ENCODE peak calls at places on chromosomes 4 and X, in ten cellular contexts. One of them, this sample, is unnamed.

GRCh38 chr4:134201216-134202098 is at the start of gene PABPC4L:
- DNase-seq in Jurkat, Clone E6-1: no peak
- DNase-seq in bronchial epithelial cell: peak; percentile 7
- DNase-seq in NCI-H1417: peak; percentile 34
- DNase-seq in NCI-H2029 treated with DMSO at 0.1 percent for 48 hours: no peak
- DNase-seq in left ventricle myocardium inferior: peak; percentile 56
- DNase-seq in kidney tubule cell: peak; percentile 38
- DNase-seq in hypothalamus: no peak
- DNase-seq in lower leg skin: no peak
- DNase-seq in upper lobe of right lung: peak; percentile 68
- DNase-seq in this sample: peak; percentile 81

GRCh38 chrX:12137982-12138365 is 299 bp upstream of the FRMPD4 start:
- DNase-seq in Jurkat, Clone E6-1: no peak
- DNase-seq in bronchial epithelial cell: no peak
- DNase-seq in NCI-H1417: peak; percentile 87
- DNase-seq in NCI-H2029 treated with DMSO at 0.1 percent for 48 hours: no peak
- DNase-seq in left ventricle myocardium inferior: no peak
- DNase-seq in kidney tubule cell: no peak
- DNase-seq in hypothalamus: no peak
- DNase-seq in lower leg skin: no peak
- DNase-seq in upper lobe of right lung: no peak
- DNase-seq in this sample: no peak

GRCh38 chrX:24167719-24168472 is 18.4 kb downstream of the ZFX start:
- DNase-seq in Jurkat, Clone E6-1: no peak
- DNase-seq in bronchial epithelial cell: no peak
- DNase-seq in NCI-H1417: no peak
- DNase-seq in NCI-H2029 treated with DMSO at 0.1 percent for 48 hours: no peak
- DNase-seq in left ventricle myocardium inferior: no peak
- DNase-seq in kidney tubule cell: no peak
- DNase-seq in hypothalamus: no peak
- DNase-seq in lower leg skin: no peak
- DNase-seq in upper lobe of right lung: no peak
- DNase-seq in this sample: no peak

GRCh38 chr4:159455675-159456235 is 352.9 kb downstream of the RAPGEF2 start:
- DNase-seq in Jurkat, Clone E6-1: peak; percentile 40
- DNase-seq in bronchial epithelial cell: peak; percentile 66
- DNase-seq in NCI-H1417: peak; percentile 65
- DNase-seq in NCI-H2029 treated with DMSO at 0.1 percent for 48 hours: peak; percentile 43
- DNase-seq in left ventricle myocardium inferior: no peak
- DNase-seq in kidney tubule cell: peak; percentile 53
- DNase-seq in hypothalamus: no peak
- DNase-seq in lower leg skin: no peak
- DNase-seq in upper lobe of right lung: no peak
- DNase-seq in this sample: no peak

GRCh38 chr4:37687175-37687525 is 974 bp upstream of the RELL1 start:
- DNase-seq in Jurkat, Clone E6-1: no peak
- DNase-seq in bronchial epithelial cell: no peak
- DNase-seq in NCI-H1417: peak; percentile 86
- DNase-seq in NCI-H2029 treated with DMSO at 0.1 percent for 48 hours: no peak
- DNase-seq in left ventricle myocardium inferior: no peak
- DNase-seq in kidney tubule cell: no peak
- DNase-seq in hypothalamus: no peak
- DNase-seq in lower leg skin: no peak
- DNase-seq in upper lobe of right lung: no peak
- DNase-seq in this sample: no peak

GRCh38 chr4:144710526-144710912 is 64.6 kb downstream of the HHIP start:
- DNase-seq in Jurkat, Clone E6-1: no peak
- DNase-seq in bronchial epithelial cell: no peak
- DNase-seq in NCI-H1417: no peak
- DNase-seq in NCI-H2029 treated with DMSO at 0.1 percent for 48 hours: no peak
- DNase-seq in left ventricle myocardium inferior: no peak
- DNase-seq in kidney tubule cell: no peak
- DNase-seq in hypothalamus: no peak
- DNase-seq in lower leg skin: no peak
- DNase-seq in upper lobe of right lung: no peak
- DNase-seq in this sample: no peak

GRCh38 chr4:13966241-13967195 is 339.0 kb upstream of the BOD1L1 start:
- DNase-seq in Jurkat, Clone E6-1: no peak
- DNase-seq in bronchial epithelial cell: peak; percentile 75
- DNase-seq in NCI-H1417: no peak
- DNase-seq in NCI-H2029 treated with DMSO at 0.1 percent for 48 hours: no peak
- DNase-seq in left ventricle myocardium inferior: no peak
- DNase-seq in kidney tubule cell: peak; percentile 85
- DNase-seq in hypothalamus: no peak
- DNase-seq in lower leg skin: no peak
- DNase-seq in upper lobe of right lung: no peak
- DNase-seq in this sample: no peak

GRCh38 chr4:12118651-12119213 is 690.0 kb upstream of the HS3ST1 start:
- DNase-seq in Jurkat, Clone E6-1: no peak
- DNase-seq in bronchial epithelial cell: peak; percentile 69
- DNase-seq in NCI-H1417: peak; percentile 32
- DNase-seq in NCI-H2029 treated with DMSO at 0.1 percent for 48 hours: no peak
- DNase-seq in left ventricle myocardium inferior: no peak
- DNase-seq in kidney tubule cell: no peak
- DNase-seq in hypothalamus: no peak
- DNase-seq in lower leg skin: no peak
- DNase-seq in upper lobe of right lung: no peak
- DNase-seq in this sample: no peak

GRCh38 chr4:123573866-123574508 is 177.4 kb downstream of the SPRY1 start:
- DNase-seq in Jurkat, Clone E6-1: no peak
- DNase-seq in bronchial epithelial cell: no peak
- DNase-seq in NCI-H1417: no peak
- DNase-seq in NCI-H2029 treated with DMSO at 0.1 percent for 48 hours: no peak
- DNase-seq in left ventricle myocardium inferior: no peak
- DNase-seq in kidney tubule cell: no peak
- DNase-seq in hypothalamus: no peak
- DNase-seq in lower leg skin: no peak
- DNase-seq in upper lobe of right lung: no peak
- DNase-seq in this sample: no peak

GRCh38 chr4:88628746-88629145 is 36.5 kb downstream of the HERC3 start:
- DNase-seq in Jurkat, Clone E6-1: no peak
- DNase-seq in bronchial epithelial cell: no peak
- DNase-seq in NCI-H1417: no peak
- DNase-seq in NCI-H2029 treated with DMSO at 0.1 percent for 48 hours: no peak
- DNase-seq in left ventricle myocardium inferior: no peak
- DNase-seq in kidney tubule cell: no peak
- DNase-seq in hypothalamus: no peak
- DNase-seq in lower leg skin: no peak
- DNase-seq in upper lobe of right lung: no peak
- DNase-seq in this sample: no peak

GRCh38 chr4:56731857-56732256 is 50.8 kb upstream of the HOPX start:
- DNase-seq in Jurkat, Clone E6-1: no peak
- DNase-seq in bronchial epithelial cell: no peak
- DNase-seq in NCI-H1417: no peak
- DNase-seq in NCI-H2029 treated with DMSO at 0.1 percent for 48 hours: no peak
- DNase-seq in left ventricle myocardium inferior: peak; percentile 38
- DNase-seq in kidney tubule cell: no peak
- DNase-seq in hypothalamus: no peak
- DNase-seq in lower leg skin: peak; percentile 34
- DNase-seq in upper lobe of right lung: peak; percentile 75
- DNase-seq in this sample: no peak

GRCh38 chr4:26330186-26330787 is 9.5 kb downstream of the RBPJ start:
- DNase-seq in Jurkat, Clone E6-1: peak; percentile 62
- DNase-seq in bronchial epithelial cell: peak; percentile 68
- DNase-seq in NCI-H1417: peak; percentile 75
- DNase-seq in NCI-H2029 treated with DMSO at 0.1 percent for 48 hours: peak; percentile 77
- DNase-seq in left ventricle myocardium inferior: no peak
- DNase-seq in kidney tubule cell: peak; percentile 72
- DNase-seq in hypothalamus: no peak
- DNase-seq in lower leg skin: no peak
- DNase-seq in upper lobe of right lung: no peak
- DNase-seq in this sample: no peak

GRCh38 chrX:136395271-136395670 is 92.5 kb upstream of the BRS3 start:
- DNase-seq in Jurkat, Clone E6-1: no peak
- DNase-seq in bronchial epithelial cell: peak; percentile 76
- DNase-seq in NCI-H1417: no peak
- DNase-seq in NCI-H2029 treated with DMSO at 0.1 percent for 48 hours: no peak
- DNase-seq in left ventricle myocardium inferior: no peak
- DNase-seq in kidney tubule cell: peak; percentile 1
- DNase-seq in hypothalamus: no peak
- DNase-seq in lower leg skin: no peak
- DNase-seq in upper lobe of right lung: no peak
- DNase-seq in this sample: no peak

GRCh38 chr4:140296871-140297570 is 76.4 kb upstream of the SCOC start:
- DNase-seq in Jurkat, Clone E6-1: no peak
- DNase-seq in bronchial epithelial cell: peak; percentile 68
- DNase-seq in NCI-H1417: peak; percentile 87
- DNase-seq in NCI-H2029 treated with DMSO at 0.1 percent for 48 hours: peak; percentile 12
- DNase-seq in left ventricle myocardium inferior: no peak
- DNase-seq in kidney tubule cell: peak; percentile 60
- DNase-seq in hypothalamus: no peak
- DNase-seq in lower leg skin: peak; percentile 17
- DNase-seq in upper lobe of right lung: no peak
- DNase-seq in this sample: no peak

GRCh38 chr4:125736057-125736456 is 421.3 kb downstream of the FAT4 start:
- DNase-seq in Jurkat, Clone E6-1: no peak
- DNase-seq in bronchial epithelial cell: peak; percentile 27
- DNase-seq in NCI-H1417: no peak
- DNase-seq in NCI-H2029 treated with DMSO at 0.1 percent for 48 hours: no peak
- DNase-seq in left ventricle myocardium inferior: no peak
- DNase-seq in kidney tubule cell: peak; percentile 76
- DNase-seq in hypothalamus: no peak
- DNase-seq in lower leg skin: no peak
- DNase-seq in upper lobe of right lung: no peak
- DNase-seq in this sample: no peak

GRCh38 chr4:177853198-177853597 is 411.0 kb upstream of the AGA start:
- DNase-seq in Jurkat, Clone E6-1: no peak
- DNase-seq in bronchial epithelial cell: no peak
- DNase-seq in NCI-H1417: no peak
- DNase-seq in NCI-H2029 treated with DMSO at 0.1 percent for 48 hours: no peak
- DNase-seq in left ventricle myocardium inferior: no peak
- DNase-seq in kidney tubule cell: no peak
- DNase-seq in hypothalamus: no peak
- DNase-seq in lower leg skin: no peak
- DNase-seq in upper lobe of right lung: no peak
- DNase-seq in this sample: peak; percentile 61

GRCh38 chrX:431492-432132 is 44.9 kb upstream of the PPP2R3B start:
- DNase-seq in Jurkat, Clone E6-1: no peak
- DNase-seq in bronchial epithelial cell: no peak
- DNase-seq in NCI-H1417: no peak
- DNase-seq in NCI-H2029 treated with DMSO at 0.1 percent for 48 hours: no peak
- DNase-seq in left ventricle myocardium inferior: no peak
- DNase-seq in kidney tubule cell: no peak
- DNase-seq in hypothalamus: no peak
- DNase-seq in lower leg skin: no peak
- DNase-seq in upper lobe of right lung: no peak
- DNase-seq in this sample: no peak

GRCh38 chr4:108619372-108620100 is 840 bp upstream of the RPL34 start:
- DNase-seq in Jurkat, Clone E6-1: peak; percentile 74
- DNase-seq in bronchial epithelial cell: no peak
- DNase-seq in NCI-H1417: no peak
- DNase-seq in NCI-H2029 treated with DMSO at 0.1 percent for 48 hours: no peak
- DNase-seq in left ventricle myocardium inferior: no peak
- DNase-seq in kidney tubule cell: no peak
- DNase-seq in hypothalamus: no peak
- DNase-seq in lower leg skin: no peak
- DNase-seq in upper lobe of right lung: no peak
- DNase-seq in this sample: no peak

GRCh38 chr4:55175779-55176231 is 50.4 kb upstream of the KDR start:
- DNase-seq in Jurkat, Clone E6-1: no peak
- DNase-seq in bronchial epithelial cell: peak; percentile 81
- DNase-seq in NCI-H1417: no peak
- DNase-seq in NCI-H2029 treated with DMSO at 0.1 percent for 48 hours: no peak
- DNase-seq in left ventricle myocardium inferior: no peak
- DNase-seq in kidney tubule cell: peak; percentile 88
- DNase-seq in hypothalamus: no peak
- DNase-seq in lower leg skin: no peak
- DNase-seq in upper lobe of right lung: no peak
- DNase-seq in this sample: no peak

GRCh38 chrX:72526534-72527508 is 45.8 kb downstream of the HDAC8 start:
- DNase-seq in Jurkat, Clone E6-1: no peak
- DNase-seq in bronchial epithelial cell: peak; percentile 12
- DNase-seq in NCI-H1417: no peak
- DNase-seq in NCI-H2029 treated with DMSO at 0.1 percent for 48 hours: no peak
- DNase-seq in left ventricle myocardium inferior: no peak
- DNase-seq in kidney tubule cell: no peak
- DNase-seq in hypothalamus: no peak
- DNase-seq in lower leg skin: no peak
- DNase-seq in upper lobe of right lung: no peak
- DNase-seq in this sample: no peak

GRCh38 chr4:178356725-178357124 is 914.5 kb upstream of the AGA start:
- DNase-seq in Jurkat, Clone E6-1: no peak
- DNase-seq in bronchial epithelial cell: no peak
- DNase-seq in NCI-H1417: no peak
- DNase-seq in NCI-H2029 treated with DMSO at 0.1 percent for 48 hours: no peak
- DNase-seq in left ventricle myocardium inferior: no peak
- DNase-seq in kidney tubule cell: no peak
- DNase-seq in hypothalamus: no peak
- DNase-seq in lower leg skin: no peak
- DNase-seq in upper lobe of right lung: no peak
- DNase-seq in this sample: no peak

GRCh38 chr4:78734451-78735003 is 41.6 kb upstream of the BMP2K start:
- DNase-seq in Jurkat, Clone E6-1: no peak
- DNase-seq in bronchial epithelial cell: no peak
- DNase-seq in NCI-H1417: no peak
- DNase-seq in NCI-H2029 treated with DMSO at 0.1 percent for 48 hours: no peak
- DNase-seq in left ventricle myocardium inferior: no peak
- DNase-seq in kidney tubule cell: no peak
- DNase-seq in hypothalamus: no peak
- DNase-seq in lower leg skin: no peak
- DNase-seq in upper lobe of right lung: no peak
- DNase-seq in this sample: no peak

GRCh38 chrX:54178100-54178940 is 4.7 kb downstream of the FAM120C start:
- DNase-seq in Jurkat, Clone E6-1: no peak
- DNase-seq in bronchial epithelial cell: peak; percentile 81
- DNase-seq in NCI-H1417: no peak
- DNase-seq in NCI-H2029 treated with DMSO at 0.1 percent for 48 hours: no peak
- DNase-seq in left ventricle myocardium inferior: no peak
- DNase-seq in kidney tubule cell: peak; percentile 51
- DNase-seq in hypothalamus: no peak
- DNase-seq in lower leg skin: no peak
- DNase-seq in upper lobe of right lung: no peak
- DNase-seq in this sample: no peak

GRCh38 chr4:121189811-121190210 is 25.7 kb upstream of the TNIP3 start:
- DNase-seq in Jurkat, Clone E6-1: peak; percentile 97
- DNase-seq in bronchial epithelial cell: no peak
- DNase-seq in NCI-H1417: no peak
- DNase-seq in NCI-H2029 treated with DMSO at 0.1 percent for 48 hours: no peak
- DNase-seq in left ventricle myocardium inferior: no peak
- DNase-seq in kidney tubule cell: no peak
- DNase-seq in hypothalamus: no peak
- DNase-seq in lower leg skin: no peak
- DNase-seq in upper lobe of right lung: no peak
- DNase-seq in this sample: no peak

GRCh38 chr4:114598191-114599121 is at the start of gene UGT8:
- DNase-seq in Jurkat, Clone E6-1: no peak
- DNase-seq in bronchial epithelial cell: no peak
- DNase-seq in NCI-H1417: peak; percentile 96
- DNase-seq in NCI-H2029 treated with DMSO at 0.1 percent for 48 hours: peak; percentile 28
- DNase-seq in left ventricle myocardium inferior: peak; percentile 18
- DNase-seq in kidney tubule cell: peak; percentile 76
- DNase-seq in hypothalamus: peak; percentile 76
- DNase-seq in lower leg skin: no peak
- DNase-seq in upper lobe of right lung: peak; percentile 85
- DNase-seq in this sample: peak; percentile 90

GRCh38 chr4:47536956-47537355 is 51.9 kb downstream of the ATP10D start:
- DNase-seq in Jurkat, Clone E6-1: no peak
- DNase-seq in bronchial epithelial cell: no peak
- DNase-seq in NCI-H1417: no peak
- DNase-seq in NCI-H2029 treated with DMSO at 0.1 percent for 48 hours: no peak
- DNase-seq in left ventricle myocardium inferior: no peak
- DNase-seq in kidney tubule cell: no peak
- DNase-seq in hypothalamus: no peak
- DNase-seq in lower leg skin: no peak
- DNase-seq in upper lobe of right lung: no peak
- DNase-seq in this sample: no peak

GRCh38 chr4:3321295-3321889 is 28.6 kb downstream of the RGS12 start:
- DNase-seq in Jurkat, Clone E6-1: no peak
- DNase-seq in bronchial epithelial cell: no peak
- DNase-seq in NCI-H1417: no peak
- DNase-seq in NCI-H2029 treated with DMSO at 0.1 percent for 48 hours: no peak
- DNase-seq in left ventricle myocardium inferior: peak; percentile 54
- DNase-seq in kidney tubule cell: no peak
- DNase-seq in hypothalamus: no peak
- DNase-seq in lower leg skin: no peak
- DNase-seq in upper lobe of right lung: peak; percentile 64
- DNase-seq in this sample: no peak

GRCh38 chr4:176817222-176817621 is 24.5 kb upstream of the VEGFC start:
- DNase-seq in Jurkat, Clone E6-1: no peak
- DNase-seq in bronchial epithelial cell: no peak
- DNase-seq in NCI-H1417: no peak
- DNase-seq in NCI-H2029 treated with DMSO at 0.1 percent for 48 hours: no peak
- DNase-seq in left ventricle myocardium inferior: no peak
- DNase-seq in kidney tubule cell: no peak
- DNase-seq in hypothalamus: no peak
- DNase-seq in lower leg skin: no peak
- DNase-seq in upper lobe of right lung: no peak
- DNase-seq in this sample: no peak